ENCODE peak calls at places on chromosomes 13 and 19, in six cellular contexts. C is H9, T is neuronal stem cell, L is IMR-90, H is mesenchymal stem cell, P is H1. W is an unnamed sample. For H3K79me1, the result is how much of the 10 kb centered on the place peaks cover.

GRCh38 chr13:61138857-61139256 is 276.8 kb downstream of the PCDH20 start:
- DNase-seq in C (no peak), T (no peak), L (no peak), H (no peak), P (no peak), W (no peak)

GRCh38 chr13:86900906-86901305 is 770.3 kb upstream of the SLITRK5 start:
- DNase-seq in C (no peak), T (no peak), L (no peak), H (no peak), P (no peak), W (no peak)

GRCh38 chr19:40921005-40921897 is 39.2 kb upstream of the CYP2A7 start:
- DNase-seq in C (no peak), T (no peak), L (no peak), H (peak), P (no peak), W (peak)

GRCh38 chr13:49165798-49166752 is 54.1 kb upstream of the MLNR start:
- DNase-seq in C (no peak), T (no peak), L (peak), H (peak), P (no peak), W (no peak)

GRCh38 chr13:40220299-40220935 is 446.0 kb downstream of the FOXO1 start:
- DNase-seq in C (no peak), T (no peak), L (no peak), H (peak), P (no peak), W (no peak)

GRCh38 chr19:40745402-40745780 is 4.9 kb downstream of the ACTMAP start:
- DNase-seq in C (no peak), T (no peak), L (peak), H (peak), P (no peak), W (peak)

GRCh38 chr13:27194895-27195764 is 23.5 kb upstream of the USP12 start:
- DNase-seq in C (peak), T (peak), L (peak), H (peak), P (no peak), W (peak)

GRCh38 chr13:23321534-23322241 is 111.8 kb downstream of the SACS start:
- DNase-seq in C (no peak), T (no peak), L (peak), H (peak), P (no peak), W (no peak)

GRCh38 chr13:24709186-24709913 is 29.1 kb downstream of the ATP12A start:
- DNase-seq in C (no peak), T (no peak), L (no peak), H (no peak), P (no peak), W (no peak)

GRCh38 chr19:45613926-45614725 is 12.1 kb upstream of the GPR4 start:
- DNase-seq in C (no peak), T (no peak), L (peak), H (peak), P (no peak), W (no peak)

GRCh38 chr13:106683179-106683578 is 115.2 kb upstream of the ARGLU1 start:
- DNase-seq in C (no peak), T (no peak), L (no peak), H (no peak), P (no peak), W (no peak)

GRCh38 chr13:65064967-65065366 is 2165.2 kb downstream of the PCDH9 start:
- DNase-seq in C (no peak), T (no peak), L (no peak), H (no peak), P (no peak), W (no peak)

GRCh38 chr13:55572862-55573261 is 1567.9 kb upstream of the PRR20A start:
- DNase-seq in C (peak), T (no peak), L (no peak), H (no peak), P (no peak), W (no peak)

GRCh38 chr19:11530432-11530831 is 1.5 kb upstream of the ECSIT start:
- DNase-seq in C (peak), T (no peak), L (peak), H (peak), P (peak), W (peak)

GRCh38 chr19:35958660-35959039 is 22.5 kb downstream of the LRFN3 start:
- DNase-seq in C (no peak), T (no peak), L (no peak), H (no peak), P (no peak), W (no peak)

GRCh38 chr19:51708811-51709210 is 15.0 kb downstream of the HAS1 start:
- DNase-seq in C (no peak), T (no peak), L (no peak), H (no peak), P (no peak), W (no peak)

GRCh38 chr19:33235269-33235995 is 9.8 kb upstream of the SLC7A10 start:
- DNase-seq in C (peak), T (peak), L (peak), H (peak), P (peak), W (peak)

GRCh38 chr13:48159436-48160225 is 64.7 kb upstream of the MED4 start:
- DNase-seq in C (no peak), T (no peak), L (no peak), H (peak), P (peak), W (peak)

GRCh38 chr13:68523838-68524424 is 1293.8 kb upstream of the PCDH9 start:
- DNase-seq in C (no peak), T (no peak), L (no peak), H (no peak), P (no peak), W (no peak)

GRCh38 chr19:55284405-55285058 is 735 bp downstream of the BRSK1 start:
- DNase-seq in C (peak), T (no peak), L (no peak), H (no peak), P (no peak), W (peak)

GRCh38 chr19:34960103-34960805 is 3.8 kb downstream of the ZNF792 start:
- DNase-seq in C (no peak), T (no peak), L (peak), H (no peak), P (no peak), W (no peak)

GRCh38 chr13:99265823-99266426 is 7.7 kb upstream of the GPR18 start:
- DNase-seq in C (no peak), T (no peak), L (peak), H (peak), P (no peak), W (peak)

GRCh38 chr13:76023644-76024043 is 387.5 kb downstream of the LMO7 start:
- DNase-seq in C (no peak), T (no peak), L (peak), H (no peak), P (no peak), W (peak)

GRCh38 chr13:29454931-29455481 is 140.5 kb downstream of the SLC7A1 start:
- DNase-seq in C (peak), T (no peak), L (peak), H (peak), P (no peak), W (peak)

GRCh38 chr19:41341669-41342490 is 11.8 kb downstream of the TGFB1 start:
- DNase-seq in C (peak), T (no peak), L (no peak), H (no peak), P (no peak), W (no peak)

GRCh38 chr19:4596033-4596904 is 36.8 kb upstream of the SEMA6B start:
- DNase-seq in C (peak), T (no peak), L (no peak), H (no peak), P (no peak), W (no peak)

GRCh38 chr19:7691497-7691896 is 10.4 kb downstream of the FCER2 start:
- DNase-seq in C (no peak), T (no peak), L (no peak), H (no peak), P (no peak), W (no peak)

GRCh38 chr19:30924670-30925069 is 424.6 kb downstream of the TSHZ3 start:
- DNase-seq in C (no peak), T (no peak), L (no peak), H (no peak), P (no peak), W (no peak)

GRCh38 chr13:57740719-57741118 is 109.2 kb downstream of the PCDH17 start:
- DNase-seq in C (no peak), T (no peak), L (no peak), H (no peak), P (no peak), W (no peak)

GRCh38 chr13:64305246-64305645 is 2889.6 kb upstream of the PCDH20 start:
- DNase-seq in C (no peak), T (no peak), L (peak), H (no peak), P (no peak), W (no peak)

GRCh38 chr19:30539315-30539714 is 167.1 kb downstream of the ZNF536 start:
- DNase-seq in C (no peak), T (no peak), L (no peak), H (no peak), P (no peak), W (no peak)

GRCh38 chr19:19489804-19490204 is 25.5 kb downstream of the TSSK6 start:
- DNase-seq in C (no peak), T (no peak), L (no peak), H (no peak), P (no peak), W (no peak)

GRCh38 chr13:45113809-45114208 is 6.5 kb upstream of the GTF2F2 start:
- DNase-seq in C (no peak), T (no peak), L (no peak), H (no peak), P (no peak), W (no peak)

GRCh38 chr13:91468301-91468700 is 69.9 kb downstream of the GPC5 start:
- DNase-seq in C (no peak), T (no peak), L (peak), H (no peak), P (no peak), W (peak)

GRCh38 chr19:40143612-40144011 is 47.6 kb upstream of the MAP3K10 start:
- DNase-seq in C (no peak), T (no peak), L (no peak), H (no peak), P (no peak), W (no peak)

GRCh38 chr19:18733196-18733647 is 49.7 kb downstream of the CRTC1 start:
- DNase-seq in C (no peak), T (no peak), L (peak), H (peak), P (no peak), W (no peak)

DNA sequence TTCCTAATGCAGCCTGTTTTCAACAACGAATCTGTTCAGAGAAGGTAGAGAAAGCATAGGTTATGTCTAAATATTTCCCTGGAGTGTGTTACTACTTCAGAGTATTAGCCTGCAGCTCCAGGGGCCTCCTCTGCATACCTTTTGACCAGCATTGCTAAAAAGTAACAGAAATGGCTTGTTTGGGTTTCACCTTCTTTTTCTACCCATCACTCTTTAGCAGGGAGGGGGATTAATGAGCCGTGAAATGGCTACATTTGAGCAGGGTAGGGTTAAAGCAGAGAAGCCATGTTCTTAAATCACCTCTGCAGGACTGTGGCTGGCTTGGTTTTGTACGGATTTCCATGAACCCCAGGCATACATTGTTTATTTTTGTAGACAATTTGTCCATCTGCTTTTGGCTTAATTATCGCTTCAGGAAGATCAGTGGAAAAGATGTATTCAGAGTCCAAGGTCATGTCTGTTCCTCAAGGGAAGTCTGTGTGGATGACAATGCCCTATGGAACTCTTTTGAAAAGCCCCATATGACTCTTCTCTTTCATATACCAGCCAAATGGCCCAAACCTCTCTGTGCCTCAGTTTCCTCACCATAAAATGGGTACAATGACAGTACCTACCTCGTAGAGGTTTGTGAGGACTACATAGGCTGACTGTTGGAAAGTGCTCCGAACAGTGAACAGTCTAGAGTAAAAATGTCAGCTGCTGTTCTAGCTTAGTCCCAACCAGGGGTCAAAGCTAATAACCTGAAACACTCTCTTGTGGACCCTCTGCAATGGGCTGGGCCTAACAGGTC is 104.4 kb downstream of the COL4A2 start:
- DNase-seq in C (no peak), T (no peak), L (no peak), H (peak), P (no peak), W (no peak)
- H3K79me1 ChIP-seq in C (under half), T (under half), L (half or more), H (under half), P (under half), W (under half)

DNA sequence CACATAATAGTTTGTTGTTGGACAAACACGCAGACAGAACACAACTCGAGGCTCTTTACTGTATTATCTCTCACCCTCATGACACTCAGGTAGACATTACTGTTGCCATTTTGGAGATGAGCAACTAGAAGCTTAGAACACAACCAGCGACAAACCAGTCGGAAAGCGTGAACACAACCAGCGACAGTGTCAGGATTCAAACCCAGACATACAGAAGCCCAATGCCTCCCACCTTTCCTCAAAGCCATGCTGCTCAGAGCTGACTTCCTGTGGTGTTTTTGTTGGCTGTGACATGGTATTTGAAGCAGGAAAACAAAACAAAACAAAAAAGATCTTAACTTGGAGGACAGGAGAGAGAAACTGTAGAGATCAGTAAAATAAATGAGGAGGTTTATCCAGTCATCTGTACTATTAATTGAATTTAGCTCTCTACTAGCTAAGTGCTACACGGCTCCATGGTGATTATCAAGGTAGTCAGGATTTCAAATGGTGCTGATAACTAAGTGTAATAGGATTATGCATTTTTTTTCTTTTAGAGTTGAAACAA is 92.1 kb downstream of the STARD13 start:
- DNase-seq in C (no peak), T (peak), L (no peak), H (no peak), P (no peak), W (peak)
- H2BK15ac ChIP-seq in C (no peak), T (no peak), L (peak), H (no peak), P (no peak), W (no peak)

DNA sequence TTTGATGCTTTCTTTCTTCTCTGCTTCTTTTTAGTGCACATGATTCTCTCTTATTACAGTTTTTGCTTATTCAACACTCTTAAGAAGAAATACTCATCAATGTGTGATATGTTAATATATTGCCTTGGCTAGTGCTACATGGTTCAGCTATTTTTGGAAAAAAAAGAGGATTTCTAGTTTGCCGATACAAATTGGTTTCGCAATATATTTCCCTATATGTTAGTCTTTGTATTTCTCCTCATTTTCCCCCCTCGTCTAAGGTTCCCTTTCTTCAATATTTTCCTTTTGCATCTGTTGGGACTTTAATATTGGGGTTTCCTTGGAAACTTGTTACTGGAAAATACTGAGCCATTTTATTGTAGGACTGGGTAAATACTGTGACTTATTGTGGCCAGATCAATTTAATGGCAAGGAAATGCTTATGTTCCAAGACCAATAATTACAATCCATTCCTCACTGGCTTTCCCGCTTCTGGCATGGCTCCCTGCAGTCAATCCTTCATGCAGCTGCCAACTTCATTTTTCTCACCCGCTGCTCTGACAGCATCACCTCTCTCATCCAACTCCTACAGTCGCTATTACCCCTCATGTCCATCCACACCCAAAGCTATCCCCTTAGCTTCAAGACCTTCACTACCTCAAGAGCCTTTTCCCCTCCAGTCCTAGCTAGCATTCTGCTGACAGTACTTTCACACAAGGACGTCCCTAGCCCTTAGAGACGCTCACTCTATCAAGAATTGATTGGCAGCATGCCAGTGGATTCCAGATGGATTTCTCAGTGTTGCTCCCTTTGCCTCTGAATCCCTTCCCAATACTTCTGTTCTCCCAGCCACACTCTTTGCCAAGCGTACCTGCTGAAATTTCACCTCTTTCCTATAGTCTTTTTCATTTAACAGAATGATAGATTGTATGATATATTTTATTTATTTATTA is 280.1 kb upstream of the TMTC4 start:
- DNase-seq in C (no peak), T (no peak), L (peak), H (peak), P (no peak), W (no peak)
- H3K79me1 ChIP-seq in C (under half), T (under half), L (under half), H (under half), P (under half), W (under half)

GRCh38 chr19:50269653-50270052 is 59.5 kb downstream of the KCNC3 start:
- DNase-seq in C (no peak), T (no peak), L (no peak), H (no peak), P (no peak), W (no peak)
- H2BK15ac ChIP-seq in C (no peak), T (no peak), L (no peak), H (no peak), P (no peak), W (no peak)

DNA sequence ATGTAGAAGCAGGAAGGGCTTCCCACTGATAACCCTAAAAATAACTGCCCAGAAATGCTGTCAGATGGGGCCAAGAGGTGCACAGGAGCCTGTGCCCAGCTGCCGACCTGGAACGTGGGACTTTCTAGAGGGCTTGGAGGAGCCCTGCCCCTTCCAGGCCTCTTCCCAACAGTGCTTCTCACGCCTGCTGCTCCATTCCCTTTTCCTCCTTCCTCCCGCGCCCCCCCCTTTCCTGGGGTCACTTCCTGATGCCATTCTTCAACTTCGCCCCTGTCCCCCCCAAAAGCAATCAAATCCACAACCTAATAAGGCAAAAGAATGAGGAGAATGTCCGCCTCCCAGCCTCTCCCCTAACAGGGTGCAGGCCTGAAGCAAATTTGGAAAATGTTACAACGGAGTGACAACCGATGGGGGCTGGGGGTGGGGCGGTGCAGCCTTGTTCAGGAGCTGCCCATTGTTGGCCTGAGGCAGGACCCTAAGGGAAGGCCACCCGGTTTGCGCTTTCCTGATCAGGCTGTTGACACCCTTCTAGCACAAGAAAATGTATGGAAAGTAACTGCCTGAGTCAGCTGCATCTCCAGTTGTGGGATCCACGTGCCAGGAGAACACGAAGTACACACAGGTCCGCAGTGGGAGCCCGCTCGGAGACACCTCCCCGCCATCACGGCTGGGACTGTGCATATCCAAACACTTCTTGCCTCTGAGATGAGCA is 18.7 kb downstream of the ACTN4 start:
- DNase-seq in C (peak), T (peak), L (peak), H (peak), P (peak), W (peak)
- H3K79me1 ChIP-seq in C (under half), T (under half), L (half or more), H (under half), P (under half), W (under half)

GRCh38 chr13:113369881-113370280 is 6.0 kb upstream of the GRTP1 start:
- DNase-seq in C (no peak), T (no peak), L (no peak), H (no peak), P (no peak), W (no peak)

GRCh38 chr13:113371061-113371460 is 7.1 kb upstream of the GRTP1 start:
- DNase-seq in C (no peak), T (no peak), L (no peak), H (no peak), P (no peak), W (no peak)

GRCh38 chr13:113373811-113374485 is 10.0 kb upstream of the GRTP1 start:
- DNase-seq in C (no peak), T (no peak), L (no peak), H (no peak), P (no peak), W (no peak)

GRCh38 chr13:113378825-113379224 is 14.9 kb upstream of the GRTP1 start:
- DNase-seq in C (no peak), T (no peak), L (no peak), H (no peak), P (no peak), W (no peak)

GRCh38 chr13:113374511-113375175 is 10.7 kb upstream of the GRTP1 start:
- DNase-seq in C (no peak), T (no peak), L (no peak), H (no peak), P (no peak), W (no peak)
- H2BK15ac ChIP-seq in C (no peak), T (no peak), L (no peak), H (no peak), P (peak), W (no peak)

W was measured in mesendoderm.